ENCODE peak calls at places on chromosomes 3 and 15, in ten cellular contexts. J, U, B, P, E, Y, A, Z, W and L are unnamed samples.

GRCh38 chr3:102182162-102182561 is 252.7 kb upstream of the ZPLD1 start:
- DNase-seq in J (peak), U (no peak), B (no peak), P (peak), E (no peak), Y (no peak), A (peak), Z (no peak), W (no peak), L (peak)

GRCh38 chr3:52086939-52087675 is 30.7 kb upstream of the DUSP7 start:
- DNase-seq in J (no peak), U (peak), B (no peak), P (peak), E (peak), Y (no peak), A (no peak), Z (no peak), W (no peak), L (peak)

GRCh38 chr3:27628029-27628750 is 93.9 kb downstream of the EOMES start:
- DNase-seq in J (no peak), U (no peak), B (no peak), P (no peak), E (peak), Y (no peak), A (peak), Z (peak), W (no peak), L (no peak)

GRCh38 chr3:2847062-2847841 is 262.9 kb downstream of the IL5RA start:
- DNase-seq in J (no peak), U (no peak), B (no peak), P (no peak), E (no peak), Y (no peak), A (no peak), Z (no peak), W (no peak), L (no peak)

GRCh38 chr3:72538070-72538745 is 310.0 kb downstream of the SHQ1 start:
- DNase-seq in J (no peak), U (peak), B (no peak), P (no peak), E (peak), Y (no peak), A (peak), Z (no peak), W (no peak), L (no peak)

GRCh38 chr3:41328916-41329315 is 129.6 kb downstream of the CTNNB1 start:
- DNase-seq in J (no peak), U (no peak), B (no peak), P (peak), E (no peak), Y (no peak), A (no peak), Z (peak), W (no peak), L (peak)

GRCh38 chr3:173371848-173372487 is 25.6 kb upstream of the NLGN1 start:
- DNase-seq in J (no peak), U (peak), B (no peak), P (peak), E (peak), Y (peak), A (peak), Z (peak), W (no peak), L (peak)

GRCh38 chr3:129224984-129225393 is 24.4 kb upstream of the COPG1 start:
- DNase-seq in J (peak), U (peak), B (peak), P (peak), E (peak), Y (peak), A (peak), Z (peak), W (no peak), L (peak)

GRCh38 chr15:40549894-40550293 is 14.9 kb downstream of the CCDC32 start:
- DNase-seq in J (peak), U (no peak), B (no peak), P (peak), E (no peak), Y (no peak), A (no peak), Z (no peak), W (no peak), L (no peak)

GRCh38 chr3:177624523-177625495 is 427.5 kb upstream of the TBL1XR1 start:
- DNase-seq in J (no peak), U (no peak), B (no peak), P (no peak), E (no peak), Y (no peak), A (peak), Z (peak), W (no peak), L (peak)

GRCh38 chr3:177622520-177622919 is 425.2 kb upstream of the TBL1XR1 start:
- DNase-seq in J (no peak), U (no peak), B (no peak), P (no peak), E (no peak), Y (no peak), A (no peak), Z (peak), W (no peak), L (no peak)

GRCh38 chr3:177622982-177623617 is 425.8 kb upstream of the TBL1XR1 start:
- DNase-seq in J (no peak), U (no peak), B (no peak), P (no peak), E (no peak), Y (no peak), A (no peak), Z (no peak), W (no peak), L (no peak)

GRCh38 chr3:177629276-177629675 is 432.0 kb upstream of the TBL1XR1 start:
- DNase-seq in J (no peak), U (no peak), B (no peak), P (peak), E (no peak), Y (no peak), A (no peak), Z (no peak), W (no peak), L (no peak)

GRCh38 chr3:177626014-177626413 is 428.7 kb upstream of the TBL1XR1 start:
- DNase-seq in J (no peak), U (no peak), B (no peak), P (no peak), E (no peak), Y (no peak), A (no peak), Z (no peak), W (no peak), L (no peak)
- H3K4me3 ChIP-seq in J (no peak), U (no peak), B (no peak), P (no peak), E (no peak), Y (no peak), A (no peak), Z (no peak), W (no peak), L (no peak)

DNA sequence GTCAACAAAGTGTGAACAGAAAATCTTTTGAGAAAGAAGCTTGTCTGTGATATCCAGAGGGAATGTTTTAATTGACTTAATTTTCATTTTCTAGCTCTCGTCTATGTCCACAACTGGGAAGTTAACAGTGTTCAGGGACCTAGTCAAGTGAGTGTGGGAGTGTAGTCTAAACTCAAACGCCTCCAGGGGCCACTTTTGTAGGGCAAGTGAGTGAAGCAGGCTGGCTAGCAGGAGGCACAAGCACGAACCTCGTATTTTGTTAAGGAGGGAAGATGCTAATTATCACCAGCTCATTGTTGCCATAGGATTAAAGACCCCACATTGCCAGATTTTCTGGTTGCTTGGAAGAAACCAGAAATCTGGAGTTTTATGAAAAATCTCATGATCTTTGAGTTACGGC is 135.8 kb downstream of the CPNE4 start:
- DNase-seq in J (no peak), U (no peak), B (no peak), P (no peak), E (no peak), Y (no peak), A (no peak), Z (no peak), W (no peak), L (no peak)
- TF ChIP-seq CTCF in J (no peak), U (no peak), B (no peak), P (no peak), E (no peak), Y (no peak), A (no peak), Z (no peak), W (no peak), L (no peak)

GRCh38 chr3:106635271-106635670 is 742.0 kb upstream of the CCDC54 start:
- DNase-seq in J (no peak), U (no peak), B (no peak), P (peak), E (peak), Y (no peak), A (peak), Z (peak), W (no peak), L (peak)

GRCh38 chr3:106624154-106624553 is 753.1 kb upstream of the CCDC54 start:
- DNase-seq in J (no peak), U (no peak), B (no peak), P (no peak), E (no peak), Y (no peak), A (no peak), Z (no peak), W (no peak), L (no peak)

GRCh38 chr3:106631378-106632083 is 745.7 kb upstream of the CCDC54 start:
- DNase-seq in J (no peak), U (no peak), B (no peak), P (no peak), E (no peak), Y (no peak), A (no peak), Z (no peak), W (no peak), L (no peak)

GRCh38 chr3:106628407-106628806 is 748.8 kb upstream of the CCDC54 start:
- DNase-seq in J (no peak), U (no peak), B (no peak), P (peak), E (no peak), Y (no peak), A (peak), Z (peak), W (no peak), L (peak)

GRCh38 chr3:106629215-106629832 is 747.9 kb upstream of the CCDC54 start:
- DNase-seq in J (no peak), U (no peak), B (no peak), P (no peak), E (no peak), Y (no peak), A (no peak), Z (no peak), W (peak), L (no peak)
- H3K4me3 ChIP-seq in J (no peak), U (no peak), B (no peak), P (no peak), E (no peak), Y (no peak), A (no peak), Z (no peak), W (no peak), L (no peak)

GRCh38 chr3:16825617-16826204 is 59.0 kb upstream of the PLCL2 start:
- DNase-seq in J (no peak), U (no peak), B (no peak), P (peak), E (no peak), Y (no peak), A (no peak), Z (no peak), W (no peak), L (no peak)

GRCh38 chr3:16831846-16832245 is 52.9 kb upstream of the PLCL2 start:
- DNase-seq in J (no peak), U (no peak), B (no peak), P (no peak), E (no peak), Y (no peak), A (no peak), Z (no peak), W (no peak), L (no peak)

GRCh38 chr3:16824085-16824696 is 60.6 kb upstream of the PLCL2 start:
- DNase-seq in J (no peak), U (peak), B (no peak), P (no peak), E (peak), Y (no peak), A (no peak), Z (no peak), W (peak), L (no peak)

GRCh38 chr3:16834214-16834613 is 50.5 kb upstream of the PLCL2 start:
- DNase-seq in J (no peak), U (peak), B (no peak), P (no peak), E (no peak), Y (no peak), A (no peak), Z (no peak), W (no peak), L (no peak)

DNA sequence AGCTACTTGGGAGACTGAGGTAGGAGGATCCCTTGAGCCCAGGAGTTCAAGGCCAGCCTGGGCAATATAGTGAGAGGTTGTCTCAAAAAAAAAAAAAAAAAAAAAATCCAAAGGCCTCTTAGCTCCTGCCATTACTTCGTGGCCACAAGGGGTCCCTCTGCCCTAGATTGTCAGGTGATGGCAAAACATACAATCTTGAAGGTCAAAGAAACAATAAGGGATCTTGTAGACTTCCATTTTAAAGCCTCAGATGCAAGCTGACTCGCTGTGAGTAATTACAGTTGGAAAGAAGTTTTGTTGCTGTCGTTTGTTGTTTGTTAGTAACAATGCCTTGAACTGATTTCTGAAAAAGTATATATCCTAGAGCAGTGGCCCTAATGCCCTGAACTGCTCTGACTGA is 55.9 kb upstream of the PLCL2 start:
- DNase-seq in J (no peak), U (peak), B (peak), P (peak), E (peak), Y (no peak), A (peak), Z (peak), W (peak), L (peak)
- TF ChIP-seq CTCF in J (peak), U (peak), B (peak), P (peak), E (peak), Y (no peak), A (peak), Z (peak), W (peak), L (peak)